ENCODE peak calls at places on chromosomes 7 and 10, in ten cellular contexts. T is H1; H is Right ventricle myocardium superior; C is NCI-H2081 treated with DMSO at 0.1 percent for 48 hours; X is activated naive CD8-positive, alpha-beta T cell treated with anti-CD3 and anti-CD28 coated beads, Interleukin-2, amount 50 U/mL, for 24 hours; M is stimulated activated CD4-positive, alpha-beta T cell treated with anti-CD3 and anti-CD28 coated beads, Interleukin-4, amount 100 ng/mL, for 1 hour; Q is foreskin fibroblast; D is HS-5; S is HEK293T; F is CD4-positive, alpha-beta memory T cell. K is an unnamed sample.

GRCh38 chr10:43049081-43049551 is 27.8 kb upstream of the RET start:
- DNase-seq in Q (no peak), T (no peak), X (no peak), D (no peak), H (no peak), F (no peak), M (no peak), S (no peak), C (no peak), K (peak; percentile 55)

GRCh38 chr10:83677795-83678194 is 461.5 kb upstream of the GHITM start:
- DNase-seq in Q (no peak), C (no peak), S (no peak), H (no peak), X (no peak), F (no peak), D (no peak), M (no peak), T (no peak), K (no peak)

GRCh38 chr7:138625084-138625848 is 75.9 kb downstream of the SVOPL start:
- DNase-seq in Q (no peak), H (no peak), M (no peak), T (no peak), C (no peak), S (no peak), X (no peak), F (peak; percentile 35), D (no peak), K (peak; percentile 42)

GRCh38 chr7:4957847-4958476 is 1.0 kb downstream of the MMD2 start:
- DNase-seq in S (no peak), F (no peak), H (no peak), D (no peak), X (no peak), Q (peak; percentile 8), C (no peak), T (peak; percentile 52), M (no peak), K (no peak)

GRCh38 chr10:132450466-132450824 is 53.4 kb downstream of the PWWP2B start:
- DNase-seq in X (no peak), S (no peak), M (no peak), Q (no peak), H (no peak), C (no peak), T (no peak), D (no peak), F (no peak), K (no peak)

GRCh38 chr7:75915416-75916156 is 631 bp downstream of the POR start:
- DNase-seq in T (peak; percentile 64), H (peak; percentile 58), M (peak; percentile 10), C (no peak), Q (peak; percentile 50), X (peak; percentile 18), S (no peak), D (no peak), F (peak; percentile 25), K (peak; percentile 29)

GRCh38 chr7:137078781-137079180 is 210.3 kb downstream of the CHRM2 start:
- DNase-seq in F (no peak), D (no peak), T (no peak), X (no peak), C (no peak), H (no peak), Q (no peak), S (no peak), M (no peak), K (no peak)

GRCh38 chr7:47979145-47979831 is at the start of gene HUS1:
- DNase-seq in F (peak; percentile 90), Q (peak; percentile 96), H (peak; percentile 96), C (peak; percentile 76), S (peak; percentile 86), X (peak; percentile 96), T (peak; percentile 98), M (peak; percentile 91), D (peak; percentile 69), K (peak; percentile 89)

GRCh38 chr10:129496995-129497394 is 30.0 kb downstream of the MGMT start:
- DNase-seq in H (no peak), X (no peak), Q (no peak), D (no peak), T (no peak), M (no peak), S (no peak), C (no peak), F (no peak), K (no peak)

GRCh38 chr10:131818510-131819234 is 82.1 kb upstream of the PPP2R2D start:
- DNase-seq in H (peak; percentile 14), C (no peak), T (peak; percentile 39), S (no peak), Q (no peak), D (no peak), X (no peak), M (no peak), F (no peak), K (no peak)

GRCh38 chr7:102432476-102433318 is 678 bp upstream of the ORAI2 start:
- DNase-seq in H (no peak), M (no peak), Q (peak; percentile 17), C (no peak), F (no peak), D (no peak), X (no peak), S (no peak), T (no peak), K (peak; percentile 18)

K was measured in naive thymus-derived CD8-positive, alpha-beta T cell.